ENCODE peak calls at places on chromosome 5, in nine cellular contexts. M is OCI-LY7; Y is T-helper 2 cell; K is aorta; C is GM12865; F is hippocampal formation; U is activated CD4-positive, alpha-beta T cell treated with anti-CD3 and anti-CD28 coated beads for 48 hours; E is cardiac muscle cell; L is effector CD8-positive, alpha-beta T cell. V is an unnamed sample.

GRCh38 chr5:17312358-17312757 is 94.9 kb downstream of the BASP1 start:
- DNase-seq in U (no peak), E (no peak), K (no peak), F (no peak), M (no peak), Y (no peak), C (no peak), L (no peak), V (peak)

GRCh38 chr5:77645158-77645994 is 6.9 kb upstream of the OTP start:
- DNase-seq in L (peak), C (peak), M (peak), E (no peak), Y (no peak), U (peak), K (no peak), F (no peak), V (peak)

GRCh38 chr5:176609724-176610429 is at the start of gene GPRIN1:
- DNase-seq in F (peak), K (no peak), M (peak), Y (peak), L (no peak), E (peak), C (peak), U (peak), V (peak)

GRCh38 chr5:140000332-140000731 is 42.8 kb downstream of the NRG2 start:
- DNase-seq in F (no peak), K (no peak), C (no peak), E (no peak), L (no peak), M (no peak), Y (no peak), U (no peak), V (no peak)

GRCh38 chr5:6483880-6484382 is 35.3 kb downstream of the UBE2QL1 start:
- DNase-seq in Y (no peak), U (peak), K (no peak), E (no peak), M (no peak), F (no peak), L (no peak), C (peak), V (no peak)

GRCh38 chr5:153513171-153513570 is 22.7 kb downstream of the GRIA1 start:
- DNase-seq in L (no peak), K (no peak), U (no peak), M (no peak), C (no peak), Y (no peak), E (peak), F (no peak), V (no peak)

GRCh38 chr5:37896159-37896558 is 56.3 kb upstream of the GDNF start:
- DNase-seq in Y (no peak), F (no peak), E (no peak), U (no peak), C (no peak), K (no peak), L (no peak), M (no peak), V (no peak)

GRCh38 chr5:43357797-43358196 is 44.6 kb upstream of the HMGCS1 start:
- DNase-seq in M (no peak), Y (no peak), L (no peak), C (no peak), U (no peak), K (no peak), E (no peak), F (no peak), V (no peak)

GRCh38 chr5:64635056-64635686 is 55.1 kb upstream of the SHISAL2B start:
- DNase-seq in K (no peak), Y (no peak), E (peak), M (peak), C (peak), L (no peak), U (no peak), F (no peak), V (peak)

GRCh38 chr5:59367791-59368394 is 525.6 kb downstream of the PDE4D start:
- DNase-seq in L (peak), K (peak), F (peak), Y (peak), M (peak), C (peak), U (peak), E (peak), V (peak)

GRCh38 chr5:58080573-58080972 is 379.3 kb downstream of the PLK2 start:
- DNase-seq in U (no peak), K (no peak), Y (no peak), F (no peak), L (no peak), C (no peak), M (no peak), E (peak), V (no peak)

GRCh38 chr5:67301285-67301904 is 104.8 kb upstream of the CD180 start:
- DNase-seq in C (no peak), M (no peak), U (no peak), K (peak), E (peak), L (no peak), F (no peak), Y (no peak), V (no peak)

GRCh38 chr5:78758169-78758839 is 109.7 kb upstream of the LHFPL2 start:
- DNase-seq in M (peak), L (no peak), E (no peak), F (no peak), Y (no peak), C (peak), U (no peak), K (no peak), V (no peak)

GRCh38 chr5:78077369-78078068 is 217.0 kb downstream of the AP3B1 start:
- DNase-seq in L (no peak), Y (no peak), M (no peak), U (no peak), K (no peak), C (no peak), E (no peak), F (no peak), V (no peak)

GRCh38 chr5:169728-170094 is 21.6 kb upstream of the LRRC14B start:
- DNase-seq in C (no peak), U (no peak), K (no peak), M (no peak), L (no peak), F (no peak), Y (no peak), E (no peak), V (no peak)

GRCh38 chr5:56314536-56314935 is 81.4 kb upstream of the ANKRD55 start:
- DNase-seq in M (peak), C (peak), F (peak), K (no peak), E (peak), L (no peak), U (no peak), Y (peak), V (peak)

GRCh38 chr5:15571081-15571480 is 71.1 kb downstream of the FBXL7 start:
- DNase-seq in M (no peak), Y (no peak), F (no peak), K (no peak), L (no peak), E (no peak), C (no peak), U (no peak), V (no peak)

GRCh38 chr5:145198871-145199270 is 636.3 kb downstream of the PRELID2 start:
- DNase-seq in M (no peak), K (no peak), U (no peak), L (no peak), E (no peak), F (no peak), C (no peak), Y (no peak), V (no peak)

GRCh38 chr5:17190799-17191391 is 26.5 kb upstream of the BASP1 start:
- DNase-seq in C (no peak), K (no peak), E (no peak), M (no peak), L (no peak), Y (no peak), U (no peak), F (no peak), V (no peak)

GRCh38 chr5:5165541-5166002 is 25.4 kb downstream of the ADAMTS16 start:
- DNase-seq in Y (no peak), K (no peak), E (peak), U (no peak), M (no peak), C (no peak), F (no peak), L (no peak), V (no peak)

GRCh38 chr5:95863383-95863757 is 40.8 kb upstream of the GLRX start:
- DNase-seq in Y (no peak), M (no peak), C (peak), K (peak), F (peak), E (peak), U (no peak), L (no peak), V (no peak)

GRCh38 chr5:109924708-109925107 is 235.0 kb downstream of the MAN2A1 start:
- DNase-seq in K (no peak), E (no peak), U (no peak), Y (no peak), C (no peak), M (no peak), L (no peak), F (no peak), V (no peak)

GRCh38 chr5:108380531-108381021 is 1.3 kb downstream of the FBXL17 start:
- DNase-seq in Y (peak), E (peak), K (peak), F (peak), L (peak), U (peak), C (peak), M (peak), V (peak)

GRCh38 chr5:177300236-177300880 is 3.2 kb downstream of the RAB24 start:
- DNase-seq in L (no peak), M (peak), E (peak), F (no peak), C (peak), K (peak), U (peak), Y (no peak), V (no peak)

GRCh38 chr5:66169534-66169933 is 25.4 kb downstream of the SREK1 start:
- DNase-seq in F (no peak), E (no peak), Y (no peak), M (peak), K (no peak), U (no peak), L (no peak), C (peak), V (no peak)

GRCh38 chr5:135546014-135546413 is 10.2 kb upstream of the NEUROG1 start:
- DNase-seq in E (no peak), Y (no peak), C (no peak), L (no peak), K (no peak), F (no peak), U (no peak), M (no peak), V (no peak)

GRCh38 chr5:71662381-71662780 is 56.7 kb upstream of the CARTPT start:
- DNase-seq in U (no peak), M (no peak), F (no peak), Y (no peak), K (no peak), L (no peak), E (no peak), C (no peak), V (no peak)

GRCh38 chr5:132229236-132229635 is 1.6 kb upstream of the P4HA2 start:
- DNase-seq in U (no peak), F (no peak), M (no peak), E (no peak), C (no peak), L (no peak), K (no peak), Y (no peak), V (no peak)

GRCh38 chr5:157115502-157115901 is 6.7 kb upstream of the HAVCR2 start:
- DNase-seq in C (no peak), K (no peak), L (no peak), E (no peak), F (no peak), U (no peak), Y (no peak), M (no peak), V (no peak)

GRCh38 chr5:65907138-65907537 is 19.2 kb upstream of the ERBIN start:
- DNase-seq in C (no peak), K (no peak), U (no peak), M (no peak), Y (no peak), L (no peak), F (no peak), E (no peak), V (no peak)

GRCh38 chr5:86814907-86815306 is 197.2 kb downstream of the COX7C start:
- DNase-seq in C (no peak), M (no peak), U (no peak), L (no peak), E (no peak), F (no peak), K (no peak), Y (no peak), V (no peak)

GRCh38 chr5:160231789-160232342 is 2.6 kb downstream of the FABP6 start:
- DNase-seq in K (no peak), E (no peak), Y (no peak), L (no peak), U (no peak), M (no peak), C (peak), F (no peak), V (no peak)

GRCh38 chr5:170338272-170338671 is 40.7 kb upstream of the LCP2 start:
- DNase-seq in M (no peak), E (no peak), F (no peak), Y (no peak), C (no peak), L (no peak), U (no peak), K (no peak), V (no peak)

V was measured in A549.